ENCODE peak calls at places on chromosomes 11 and 22, in five cellular contexts. C, A, M, B and S are unnamed samples.

GRCh38 chr11:74672956-74673895 is 58.0 kb downstream of the CHRDL2 start:
- DNase-seq in C (peak; percentile 99), A (peak; percentile 98), M (peak; percentile 57), B (peak; percentile 99), S (peak; percentile 77)

GRCh38 chr11:61627831-61628753 is 47.2 kb upstream of the SYT7 start:
- DNase-seq in C (peak; percentile 82), A (peak; percentile 82), M (peak; percentile 65), B (peak; percentile 60), S (peak; percentile 78)

GRCh38 chr11:72224587-72225410 is at the start of gene INPPL1:
- DNase-seq in C (peak; percentile 38), A (peak; percentile 58), M (no peak), B (peak; percentile 52), S (peak; percentile 75)

GRCh38 chr22:46843691-46844297 is 81.3 kb downstream of the TBC1D22A start:
- DNase-seq in C (no peak), A (no peak), M (no peak), B (peak; percentile 14), S (no peak)

GRCh38 chr11:62554377-62554776 is 7.8 kb upstream of the AHNAK start:
- DNase-seq in C (no peak), A (no peak), M (no peak), B (no peak), S (no peak)

GRCh38 chr11:124961972-124962609 is 8.1 kb downstream of the CCDC15 start:
- DNase-seq in C (peak; percentile 90), A (peak; percentile 88), M (peak; percentile 24), B (peak; percentile 80), S (no peak)

GRCh38 chr11:20093775-20094174 is 66.5 kb downstream of the DBX1 start:
- DNase-seq in C (peak; percentile 75), A (no peak), M (no peak), B (peak; percentile 70), S (no peak)

GRCh38 chr22:20985720-20986119 is 3.6 kb downstream of the LZTR1 start:
- DNase-seq in C (no peak), A (no peak), M (no peak), B (no peak), S (no peak)

GRCh38 chr22:46445771-46446485 is 91.5 kb downstream of the CELSR1 start:
- DNase-seq in C (no peak), A (no peak), M (no peak), B (no peak), S (no peak)

GRCh38 chr11:123103326-123103980 is 41.5 kb upstream of the HSPA8 start:
- DNase-seq in C (peak; percentile 86), A (peak; percentile 80), M (peak; percentile 42), B (peak; percentile 57), S (peak; percentile 18)